ENCODE peak calls at places on chromosomes 1 and 21, in four cellular contexts. Y is GM12878, N is HepG2, B is K562. V is an unnamed sample.

GRCh38 chr1:66251521-66251920 is 282.4 kb upstream of the SGIP1 start:
- DNase-seq in Y (no peak), N (no peak), B (no peak), V (no peak)

GRCh38 chr1:20279507-20279906 is 11.2 kb upstream of the VWA5B1 start:
- DNase-seq in Y (no peak), N (no peak), B (no peak), V (no peak)

GRCh38 chr1:155976062-155976912 is 2.1 kb downstream of the ARHGEF2 start:
- DNase-seq in Y (no peak), N (no peak), B (peak; percentile 66), V (no peak)

GRCh38 chr1:101284021-101284420 is 47.2 kb downstream of the S1PR1 start:
- DNase-seq in Y (no peak), N (no peak), B (no peak), V (no peak)

GRCh38 chr1:205541161-205541886 is 36.9 kb downstream of the CDK18 start:
- DNase-seq in Y (no peak), N (no peak), B (no peak), V (peak; percentile 43)

GRCh38 chr1:24351918-24352637 is 32.9 kb downstream of the GRHL3 start:
- DNase-seq in Y (no peak), N (no peak), B (no peak), V (no peak)

GRCh38 chr1:84996846-84997666 is at the start of gene MCOLN2:
- DNase-seq in Y (no peak), N (no peak), B (peak; percentile 60), V (peak; percentile 77)

GRCh38 chr1:76572229-76572628 is 295.1 kb upstream of the ST6GALNAC5 start:
- DNase-seq in Y (no peak), N (no peak), B (no peak), V (no peak)

GRCh38 chr21:44423312-44423821 is 31.9 kb upstream of the LRRC3 start:
- DNase-seq in Y (no peak), N (no peak), B (no peak), V (no peak)

GRCh38 chr1:223670458-223671159 is 5.1 kb upstream of the CAPN8 start:
- DNase-seq in Y (no peak), N (peak; percentile 31), B (peak; percentile 62), V (peak; percentile 53)

GRCh38 chr1:15215116-15215515 is 31.9 kb upstream of the FHAD1 start:
- DNase-seq in Y (no peak), N (no peak), B (no peak), V (no peak)

GRCh38 chr1:190479537-190479936 is 1.9 kb upstream of the BRINP3 start:
- DNase-seq in Y (no peak), N (no peak), B (no peak), V (no peak)

DNA sequence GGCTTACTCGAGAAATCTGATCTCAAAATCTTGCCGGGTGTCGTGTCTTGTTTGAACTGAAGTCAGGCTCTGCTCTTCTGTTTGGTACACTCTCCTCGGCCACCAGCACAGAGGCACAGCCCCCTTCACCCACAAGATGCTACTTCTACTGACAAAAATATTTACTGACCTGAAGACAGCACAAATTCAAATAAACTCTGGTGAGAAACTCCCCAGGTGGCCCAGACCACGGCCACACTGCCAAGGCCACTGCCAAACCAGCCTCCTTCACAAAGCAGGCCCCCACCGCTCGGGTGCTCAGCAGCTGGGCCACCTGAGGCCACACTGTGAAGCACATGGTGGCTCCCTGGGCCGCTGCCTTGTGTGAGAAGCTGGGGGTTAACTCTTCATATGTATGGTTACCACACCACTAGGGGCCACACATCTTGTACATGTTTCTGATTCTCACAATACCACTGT is 80.6 kb downstream of the TGFBR3 start:
- DNase-seq in Y (no peak), N (no peak), B (no peak), V (no peak)
- TF ChIP-seq CTCF in Y (no peak), N (no peak), B (no peak), V (no peak)

DNA sequence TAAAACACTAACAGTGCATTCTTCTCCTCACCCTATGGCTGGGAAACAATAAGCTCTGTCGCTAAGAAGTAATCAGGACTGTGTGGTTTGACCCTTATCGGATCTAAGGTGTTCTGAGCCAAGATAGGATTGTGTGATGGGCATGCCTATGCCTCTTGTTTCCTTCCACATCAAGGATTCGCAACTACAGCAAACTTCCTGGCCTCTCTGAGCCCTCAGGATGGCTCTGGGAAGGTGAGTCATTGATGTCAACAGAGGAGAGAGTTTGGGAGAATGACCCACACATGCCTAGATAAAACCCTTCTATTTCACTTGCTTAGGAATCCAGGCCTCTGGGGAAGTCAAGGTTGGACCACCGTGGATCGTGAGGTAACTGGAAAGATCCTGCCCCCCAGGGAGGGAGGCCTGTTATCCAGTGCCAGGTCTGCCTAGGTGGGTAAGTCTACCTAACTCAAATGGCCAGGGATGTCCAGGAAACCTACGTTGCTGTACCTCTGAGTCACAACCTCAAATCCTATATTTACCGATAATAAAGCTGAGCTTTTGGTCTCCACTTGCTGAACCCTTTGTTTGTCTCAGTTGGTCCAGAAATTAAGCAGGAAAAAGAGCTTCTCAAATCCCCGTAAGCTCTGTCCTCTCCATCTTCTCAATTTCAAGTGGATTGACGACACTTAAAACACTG is 27.4 kb downstream of the TIAM1 start:
- DNase-seq in Y (no peak), N (no peak), B (no peak), V (no peak)
- TF ChIP-seq ATF3 in Y (no peak), N (no peak), B (no peak), V (no peak)

DNA sequence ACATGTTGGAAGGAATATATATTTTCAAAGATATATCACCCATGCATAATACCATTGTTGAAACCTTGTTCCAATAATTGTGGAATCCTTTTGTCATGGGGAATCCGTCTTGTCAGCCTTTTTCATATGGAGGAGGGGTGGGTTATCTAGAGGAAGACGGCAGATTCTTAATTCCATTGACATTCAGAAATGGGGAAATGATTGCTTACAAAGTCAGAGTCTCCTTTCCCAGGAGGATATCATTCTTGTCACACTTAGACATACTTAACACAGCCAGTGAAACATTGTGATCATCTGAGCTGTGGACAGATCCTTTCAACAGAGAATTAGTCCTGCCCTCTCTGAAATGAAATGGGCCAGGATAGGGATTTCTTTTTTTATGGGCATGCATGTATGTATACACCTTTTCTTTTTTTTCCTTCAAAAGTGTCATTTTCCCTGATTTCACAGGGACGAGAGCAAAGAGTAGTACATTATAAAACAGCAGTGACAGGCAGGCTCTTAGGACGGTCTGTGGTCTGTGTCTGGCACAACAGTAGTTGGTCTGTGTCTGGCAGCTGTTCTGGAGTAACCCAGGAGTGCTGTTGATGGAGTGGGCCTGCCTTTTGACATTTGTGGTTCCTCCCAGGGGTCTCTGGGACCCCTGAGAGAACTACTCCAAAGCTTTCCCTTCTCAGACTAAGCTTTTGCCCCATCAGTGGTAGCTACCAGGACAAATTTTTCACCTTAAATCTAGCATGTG is 50.1 kb downstream of the VPS13D start:
- DNase-seq in Y (no peak), N (no peak), B (no peak), V (no peak)
- TF ChIP-seq HDAC6 in Y (no peak), N (no peak), B (no peak), V (no peak)

DNA sequence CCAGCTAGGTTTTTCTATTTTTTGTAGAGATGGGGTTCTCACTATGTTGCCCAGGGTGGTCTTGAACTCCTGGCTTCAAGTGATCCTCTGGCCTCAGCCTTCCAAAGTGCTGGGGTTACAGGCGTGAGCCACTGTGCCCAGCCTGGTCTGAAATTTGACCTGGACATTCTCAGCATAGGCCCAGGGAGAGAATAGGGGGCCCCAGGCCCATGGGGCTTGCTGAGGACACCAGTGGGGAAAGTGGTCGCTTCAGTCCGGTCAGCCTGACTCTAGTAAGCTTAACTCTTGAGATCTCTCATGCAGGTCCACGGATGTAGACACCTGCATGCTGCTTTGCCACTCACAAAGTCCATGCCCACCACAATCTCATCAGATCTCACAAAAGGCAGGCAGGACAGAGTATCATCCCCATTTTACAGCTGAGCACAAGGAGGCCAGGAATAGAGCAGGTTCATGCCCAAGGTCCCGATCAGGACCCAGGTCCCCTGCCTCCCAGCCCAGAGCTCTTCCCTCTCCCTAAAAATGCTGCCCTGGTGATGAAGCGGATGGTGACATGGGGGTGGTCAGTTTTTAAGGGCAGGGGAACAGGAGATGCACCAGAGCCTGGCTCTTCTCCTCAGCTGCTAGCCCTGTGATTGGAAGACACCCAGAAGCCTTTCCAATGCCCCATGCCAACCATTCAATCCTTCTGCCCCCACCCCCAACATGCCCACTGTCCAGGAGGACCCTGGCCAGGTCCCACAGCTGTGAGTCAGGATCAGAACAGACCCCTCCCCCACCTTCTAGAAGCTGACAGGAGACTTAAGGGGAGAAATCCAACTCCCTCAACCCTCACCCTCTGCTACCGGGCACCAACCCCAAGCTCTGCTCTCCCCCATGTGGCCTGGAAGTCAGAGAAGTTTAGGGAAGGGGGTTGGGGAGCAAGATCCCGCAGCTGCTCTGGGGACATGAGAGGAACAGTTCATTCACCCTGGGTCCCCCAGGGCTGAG is 1.8 kb downstream of the FHL3 start:
- DNase-seq in Y (no peak), N (no peak), B (no peak), V (no peak)
- TF ChIP-seq CTCF in Y (no peak), N (no peak), B (no peak), V (no peak)

GRCh38 chr1:229887043-229887822 is 179.8 kb upstream of the GALNT2 start:
- DNase-seq in Y (no peak), N (no peak), B (no peak), V (peak; percentile 14)
- TF ChIP-seq ATF3 in Y (no peak), N (no peak), B (no peak), V (no peak)